ENCODE peak calls at places on chromosomes 12 and 14, in nine cellular contexts. V, N, P, M, I, W, F, T and X are unnamed samples.
A peak's percentile ranks its signal among the peaks of the same experiment; 100 is the strongest.

GRCh38 chr12:50842637-50843493 is at the start of gene TMPRSS12:
- DNase-seq in V (peak; percentile 59), N (peak; percentile 95), P (peak; percentile 94), M (no peak), I (no peak), W (no peak), F (no peak), T (no peak), X (no peak)

GRCh38 chr12:68336754-68337343 is 4.7 kb upstream of the MDM1 start:
- DNase-seq in V (no peak), N (no peak), P (no peak), M (peak; percentile 36), I (peak; percentile 34), W (no peak), F (no peak), T (no peak), X (peak; percentile 55)

GRCh38 chr12:32894566-32894965 is 2.0 kb downstream of the PKP2 start:
- DNase-seq in V (no peak), N (no peak), P (no peak), M (no peak), I (no peak), W (no peak), F (no peak), T (no peak), X (no peak)

GRCh38 chr12:130945793-130946492 is 7.8 kb upstream of the ADGRD1 start:
- DNase-seq in V (no peak), N (peak; percentile 26), P (no peak), M (no peak), I (no peak), W (no peak), F (no peak), T (no peak), X (no peak)

GRCh38 chr12:52811191-52812072 is 2.5 kb downstream of the KRT4 start:
- DNase-seq in V (no peak), N (no peak), P (no peak), M (no peak), I (no peak), W (no peak), F (no peak), T (no peak), X (no peak)

GRCh38 chr12:6752181-6752930 is 585 bp downstream of the MLF2 start:
- DNase-seq in V (no peak), N (peak; percentile 69), P (peak; percentile 68), M (peak; percentile 50), I (peak; percentile 16), W (no peak), F (peak; percentile 62), T (no peak), X (peak; percentile 48)

GRCh38 chr14:95770777-95771176 is 56.9 kb upstream of the TCL1A start:
- DNase-seq in V (no peak), N (no peak), P (no peak), M (no peak), I (no peak), W (no peak), F (no peak), T (no peak), X (no peak)

GRCh38 chr12:3704512-3705348 is 48.2 kb downstream of the CRACR2A start:
- DNase-seq in V (no peak), N (no peak), P (no peak), M (no peak), I (no peak), W (no peak), F (peak; percentile 23), T (no peak), X (no peak)

GRCh38 chr12:28771961-28772360 is 377.1 kb upstream of the FAR2 start:
- DNase-seq in V (no peak), N (no peak), P (no peak), M (no peak), I (no peak), W (no peak), F (no peak), T (no peak), X (no peak)

GRCh38 chr12:107736914-107737313 is 24.0 kb downstream of the PRDM4 start:
- DNase-seq in V (no peak), N (no peak), P (no peak), M (peak; percentile 15), I (no peak), W (no peak), F (no peak), T (no peak), X (no peak)

GRCh38 chr12:25364529-25365339 is 114.0 kb upstream of the KRAS start:
- DNase-seq in V (no peak), N (peak; percentile 53), P (no peak), M (no peak), I (no peak), W (no peak), F (no peak), T (no peak), X (no peak)

GRCh38 chr12:12887471-12887870 is 3.9 kb upstream of the GPRC5A start:
- DNase-seq in V (no peak), N (no peak), P (no peak), M (no peak), I (no peak), W (no peak), F (no peak), T (no peak), X (no peak)

GRCh38 chr14:99946652-99947489 is 118.4 kb upstream of the EVL start:
- DNase-seq in V (peak; percentile 37), N (peak; percentile 88), P (peak; percentile 66), M (peak; percentile 35), I (no peak), W (no peak), F (no peak), T (no peak), X (peak; percentile 70)

GRCh38 chr12:47942327-47943230 is 20.8 kb upstream of the TMEM106C start:
- DNase-seq in V (peak; percentile 45), N (peak; percentile 92), P (peak; percentile 87), M (no peak), I (no peak), W (no peak), F (no peak), T (no peak), X (no peak)

GRCh38 chr12:23767834-23768233 is 181.6 kb downstream of the SOX5 start:
- DNase-seq in V (no peak), N (no peak), P (no peak), M (no peak), I (no peak), W (no peak), F (no peak), T (no peak), X (peak; percentile 1)

GRCh38 chr14:70884595-70885342 is 22.5 kb upstream of the PCNX1 start:
- DNase-seq in V (no peak), N (no peak), P (no peak), M (no peak), I (peak; percentile 57), W (no peak), F (no peak), T (no peak), X (no peak)

GRCh38 chr12:132429122-132429931 is 60.6 kb upstream of the FBRSL1 start:
- DNase-seq in V (peak; percentile 93), N (peak; percentile 85), P (peak; percentile 69), M (no peak), I (no peak), W (no peak), F (no peak), T (no peak), X (no peak)
- H3K27ac ChIP-seq in V (peak overlapping the region; percentile 92), N (peak overlapping the region; percentile 49), P (no peak overlapping the region), M (no peak overlapping the region), I (peak overlapping the region; percentile 37), W (no peak overlapping the region), F (no peak overlapping the region), T (no peak overlapping the region), X (peak overlapping the region; percentile 96)

GRCh38 chr12:64352181-64352580 is 38.4 kb downstream of the C12orf56 start:
- DNase-seq in V (no peak), N (peak; percentile 63), P (peak; percentile 37), M (no peak), I (no peak), W (no peak), F (no peak), T (no peak), X (no peak)
- TF ChIP-seq CTCF in V (no peak), N (peak; percentile 35), P (peak; percentile 55), M (no peak), I (peak; percentile 3), W (no peak), F (no peak), T (no peak), X (no peak)

DNA sequence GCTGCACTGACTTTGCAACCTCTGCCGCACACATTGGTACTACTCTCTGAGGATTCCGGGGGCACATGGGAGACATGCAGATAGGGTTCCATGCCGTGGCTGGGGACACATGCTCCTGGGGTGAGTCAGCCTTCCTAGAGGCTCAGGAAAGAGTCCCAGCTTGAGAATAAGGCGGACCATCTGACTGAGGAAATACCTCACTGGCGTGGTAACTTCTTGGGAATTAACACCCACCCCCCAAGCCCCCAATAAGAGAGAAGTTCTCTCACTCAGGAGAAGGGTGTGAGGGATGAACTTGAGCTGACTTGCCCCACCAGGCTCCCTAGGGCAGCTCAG is 23.2 kb downstream of the PLXNC1 start:
- DNase-seq in V (no peak), N (no peak), P (no peak), M (no peak), I (no peak), W (no peak), F (no peak), T (no peak), X (no peak)
- H3K27ac ChIP-seq in V (no peak overlapping the region), N (no peak overlapping the region), P (no peak overlapping the region), M (no peak overlapping the region), I (no peak overlapping the region), W (no peak overlapping the region), F (no peak overlapping the region), T (no peak overlapping the region), X (no peak overlapping the region)

DNA sequence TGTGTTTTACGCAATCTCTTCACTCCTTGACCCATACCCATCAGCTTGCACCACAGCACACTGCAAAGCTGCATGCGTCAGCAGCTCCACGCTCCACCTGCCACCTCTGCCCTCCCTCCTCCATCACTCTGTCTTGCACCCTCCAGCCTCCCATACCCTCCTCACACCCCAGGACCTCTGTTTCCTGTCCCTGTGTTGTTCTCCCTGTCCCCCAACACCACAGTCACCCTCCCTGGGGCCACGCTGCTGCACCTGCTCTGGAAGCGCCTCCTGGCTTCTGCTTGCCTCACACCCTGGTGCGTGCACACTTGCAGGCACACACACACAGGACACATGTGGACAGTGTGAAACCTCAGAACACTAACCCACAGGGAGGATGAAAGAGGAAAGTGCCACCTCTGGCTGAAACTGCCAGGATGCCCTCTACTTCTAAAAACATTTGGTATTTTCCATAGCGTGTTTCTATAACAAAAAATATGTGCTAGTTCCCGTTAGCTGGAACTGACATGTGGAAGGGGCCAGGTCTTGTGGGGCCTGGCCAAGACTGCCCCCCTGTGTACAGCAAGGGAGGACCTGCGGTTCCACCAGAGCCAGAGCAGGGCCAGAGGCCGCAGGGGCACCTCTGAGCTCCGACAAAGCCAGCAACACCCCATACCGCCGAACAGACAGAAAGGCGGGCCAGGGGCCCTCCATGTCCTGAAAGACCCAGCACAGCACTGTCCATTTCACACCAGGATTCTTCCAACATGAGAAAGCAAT is 10.0 kb downstream of the BRF1 start:
- DNase-seq in V (no peak), N (no peak), P (no peak), M (no peak), I (no peak), W (no peak), F (no peak), T (no peak), X (no peak)
- TF ChIP-seq CTCF in V (no peak), N (peak; percentile 55), P (peak; percentile 44), M (no peak), I (no peak), W (no peak), F (no peak), T (no peak), X (no peak)